ENCODE peak calls at places on chromosomes 3 and 15, in five cellular contexts. L is MG63, Z is HAP-1, U is astrocyte of the spinal cord, R is IMR-90. M is an unnamed sample.

GRCh38 chr15:100628746-100629145 is 26.4 kb downstream of the ASB7 start:
- DNase-seq in Z (no peak), U (no peak), R (no peak), L (no peak), M (peak; percentile 88)

GRCh38 chr3:45227131-45227819 is 1.2 kb upstream of the TMEM158 start:
- DNase-seq in Z (no peak), U (no peak), R (no peak), L (no peak), M (peak; percentile 72)

GRCh38 chr3:42159706-42160472 is 68.7 kb downstream of the TRAK1 start:
- DNase-seq in L (peak; percentile 17), U (no peak), R (no peak), Z (peak; percentile 76), M (no peak)

GRCh38 chr3:59386165-59386564 is 336.3 kb upstream of the CFAP20DC start:
- DNase-seq in L (no peak), U (no peak), R (no peak), Z (no peak), M (no peak)

GRCh38 chr3:99845335-99845734 is 27.7 kb downstream of the CMSS1 start:
- DNase-seq in L (no peak), Z (no peak), R (no peak), U (no peak), M (no peak)

GRCh38 chr3:196502775-196503181 is 790 bp downstream of the RNF168 start:
- DNase-seq in L (peak; percentile 84), U (peak; percentile 92), Z (peak; percentile 55), R (peak; percentile 92), M (peak; percentile 93)

GRCh38 chr3:152811974-152812760 is 22.8 kb upstream of the P2RY1 start:
- DNase-seq in U (no peak), Z (no peak), L (no peak), R (no peak), M (no peak)

GRCh38 chr3:19632099-19633074 is 301.6 kb downstream of the EFHB start:
- DNase-seq in Z (no peak), L (no peak), R (no peak), U (no peak), M (no peak)

GRCh38 chr15:70203981-70204560 is 106.4 kb upstream of the TLE3 start:
- DNase-seq in Z (no peak), L (peak; percentile 56), R (no peak), U (no peak), M (no peak)

GRCh38 chr3:129051776-129052400 is 8.7 kb upstream of the GP9 start:
- DNase-seq in Z (no peak), U (no peak), L (peak; percentile 67), R (no peak), M (peak; percentile 20)

GRCh38 chr3:71219744-71220638 is 363.5 kb downstream of the FOXP1 start:
- DNase-seq in Z (no peak), R (no peak), U (no peak), L (no peak), M (no peak)

GRCh38 chr3:30493912-30494311 is 112.5 kb upstream of the TGFBR2 start:
- DNase-seq in R (peak; percentile 77), Z (no peak), L (no peak), U (peak; percentile 72), M (peak; percentile 88)

GRCh38 chr3:136708339-136708985 is 43.7 kb downstream of the STAG1 start:
- DNase-seq in R (no peak), U (no peak), Z (no peak), L (no peak), M (no peak)

GRCh38 chr3:111786922-111787321 is 72.1 kb upstream of the PHLDB2 start:
- DNase-seq in R (no peak), L (no peak), Z (no peak), U (no peak), M (no peak)

GRCh38 chr3:89300519-89300918 is 193.1 kb downstream of the EPHA3 start:
- DNase-seq in R (no peak), Z (no peak), L (no peak), U (peak; percentile 36), M (no peak)

GRCh38 chr3:138971766-138972320 is 24.8 kb downstream of the FOXL2NB start:
- DNase-seq in Z (no peak), L (no peak), R (no peak), U (no peak), M (no peak)

GRCh38 chr3:169931747-169932520 is 20.6 kb downstream of the SAMD7 start:
- DNase-seq in L (no peak), U (no peak), R (no peak), Z (no peak), M (no peak)

GRCh38 chr3:71254658-71255057 is 328.9 kb downstream of the FOXP1 start:
- DNase-seq in R (peak; percentile 63), U (no peak), L (no peak), Z (no peak), M (peak; percentile 89)

GRCh38 chr3:136350132-136350531 is 100.0 kb downstream of the PCCB start:
- DNase-seq in R (peak; percentile 98), L (peak; percentile 63), U (peak; percentile 92), Z (no peak), M (peak; percentile 96)

GRCh38 chr15:42704492-42704926 is 32.4 kb downstream of the CDAN1 start:
- DNase-seq in U (peak; percentile 60), R (peak; percentile 73), Z (peak; percentile 79), L (peak; percentile 34), M (peak; percentile 78)

GRCh38 chr3:77191640-77192039 is 151.7 kb downstream of the ROBO2 start:
- DNase-seq in Z (peak; percentile 73), L (no peak), U (no peak), R (no peak), M (no peak)

GRCh38 chr3:163622384-163622783 is 1455.9 kb downstream of the SI start:
- DNase-seq in R (no peak), Z (peak; percentile 22), L (no peak), U (no peak), M (no peak)

GRCh38 chr15:100714749-100715342 is 112.5 kb downstream of the ASB7 start:
- DNase-seq in Z (no peak), R (no peak), U (no peak), L (peak; percentile 69), M (no peak)

GRCh38 chr3:50189274-50189673 is 2.1 kb upstream of the GNAT1 start:
- DNase-seq in L (peak; percentile 72), R (peak; percentile 79), U (peak; percentile 79), Z (peak; percentile 73), M (peak; percentile 90)

GRCh38 chr3:183188895-183189462 is 26.4 kb upstream of the LAMP3 start:
- DNase-seq in L (no peak), U (peak; percentile 23), Z (peak; percentile 68), R (no peak), M (no peak)

GRCh38 chr3:27939940-27940339 is 217.8 kb upstream of the EOMES start:
- DNase-seq in R (peak; percentile 21), U (peak; percentile 28), Z (no peak), L (peak; percentile 5), M (peak; percentile 20)

GRCh38 chr3:133948996-133949395 is 53.3 kb upstream of the RAB6B start:
- DNase-seq in U (no peak), L (no peak), R (no peak), Z (no peak), M (no peak)

GRCh38 chr3:133792171-133792763 is 13.3 kb upstream of the SRPRB start:
- DNase-seq in R (peak; percentile 5), U (peak; percentile 16), L (no peak), Z (no peak), M (peak; percentile 7)

GRCh38 chr3:193869221-193870201 is 266.4 kb upstream of the HES1 start:
- DNase-seq in U (peak; percentile 95), L (peak; percentile 95), R (peak; percentile 91), Z (no peak), M (peak; percentile 52)

GRCh38 chr3:144363856-144364255 is 392.2 kb downstream of the DIPK2A start:
- DNase-seq in Z (no peak), R (no peak), L (no peak), U (no peak), M (no peak)

GRCh38 chr3:176395269-176395668 is 802.0 kb downstream of the TBL1XR1 start:
- DNase-seq in R (peak; percentile 21), U (no peak), L (no peak), Z (no peak), M (no peak)

GRCh38 chr3:156847746-156848339 is 21.7 kb downstream of the LEKR1 start:
- DNase-seq in U (no peak), Z (no peak), L (no peak), R (no peak), M (peak; percentile 51)

GRCh38 chr3:99084825-99085224 is 183.3 kb upstream of the DCBLD2 start:
- DNase-seq in R (no peak), Z (no peak), L (no peak), U (peak; percentile 13), M (no peak)

GRCh38 chr15:37794947-37795346 is 139.5 kb upstream of the TMCO5A start:
- DNase-seq in L (no peak), U (no peak), R (no peak), Z (no peak), M (no peak)
- H3K4me3 ChIP-seq in L (no peak overlapping the region), U (no peak overlapping the region), R (no peak overlapping the region), Z (no peak overlapping the region), M (no peak overlapping the region)

DNA sequence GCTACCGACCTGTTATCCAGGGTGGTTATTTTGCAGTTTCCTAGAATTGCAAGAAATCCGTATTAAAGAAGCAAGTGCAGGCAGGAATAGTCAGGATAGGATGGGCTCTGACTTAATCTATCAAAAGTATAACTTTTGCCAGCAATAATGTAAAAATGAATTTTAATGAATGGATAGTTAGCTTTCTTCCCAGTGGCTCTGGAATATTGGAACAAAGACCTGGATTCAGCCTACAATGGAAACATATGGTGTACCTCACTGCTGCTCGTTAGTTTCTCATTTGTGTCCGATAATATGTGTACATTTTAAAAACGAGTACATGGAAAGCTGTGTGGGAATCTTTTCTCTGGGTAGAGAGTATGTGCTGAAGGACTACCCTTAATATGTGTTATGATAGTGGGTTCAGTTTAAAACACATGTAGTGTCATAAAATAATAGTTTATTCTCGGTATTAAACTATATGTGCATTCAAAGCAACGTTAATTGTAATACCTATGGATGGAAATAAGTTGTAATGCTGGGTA is 805 bp downstream of the SERPINI1 start:
- DNase-seq in Z (no peak), L (no peak), U (no peak), R (no peak), M (no peak)
- H3K4me3 ChIP-seq in Z (peak overlapping the region; percentile 97), L (peak overlapping the region; percentile 81), U (peak overlapping the region; percentile 96), R (peak overlapping the region; percentile 57), M (peak overlapping the region; percentile 95)

DNA sequence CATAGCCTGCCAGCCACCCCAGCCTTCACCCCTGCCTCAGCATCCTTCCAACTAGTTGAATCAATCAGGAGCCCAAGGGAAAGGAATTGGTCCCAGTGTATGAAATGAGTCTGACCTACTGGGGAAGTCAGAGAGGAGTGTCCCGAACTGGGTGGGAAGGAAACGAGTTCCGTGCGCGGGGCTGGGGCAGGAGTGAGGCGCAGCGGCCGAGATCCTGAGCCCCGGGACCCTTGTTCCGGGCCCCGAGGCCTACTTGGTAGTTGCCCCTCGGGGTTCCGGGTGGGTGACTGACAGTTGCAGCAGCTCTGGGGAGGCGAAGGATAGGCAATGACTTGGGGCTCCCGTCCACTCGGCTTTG is 1.1 kb upstream of the PLCL2 start:
- DNase-seq in Z (peak; percentile 48), L (no peak), R (no peak), U (no peak), M (no peak)
- H3K4me3 ChIP-seq in Z (peak overlapping the region; percentile 69), L (no peak overlapping the region), R (no peak overlapping the region), U (peak overlapping the region; percentile 69), M (peak overlapping the region; percentile 90)

DNA sequence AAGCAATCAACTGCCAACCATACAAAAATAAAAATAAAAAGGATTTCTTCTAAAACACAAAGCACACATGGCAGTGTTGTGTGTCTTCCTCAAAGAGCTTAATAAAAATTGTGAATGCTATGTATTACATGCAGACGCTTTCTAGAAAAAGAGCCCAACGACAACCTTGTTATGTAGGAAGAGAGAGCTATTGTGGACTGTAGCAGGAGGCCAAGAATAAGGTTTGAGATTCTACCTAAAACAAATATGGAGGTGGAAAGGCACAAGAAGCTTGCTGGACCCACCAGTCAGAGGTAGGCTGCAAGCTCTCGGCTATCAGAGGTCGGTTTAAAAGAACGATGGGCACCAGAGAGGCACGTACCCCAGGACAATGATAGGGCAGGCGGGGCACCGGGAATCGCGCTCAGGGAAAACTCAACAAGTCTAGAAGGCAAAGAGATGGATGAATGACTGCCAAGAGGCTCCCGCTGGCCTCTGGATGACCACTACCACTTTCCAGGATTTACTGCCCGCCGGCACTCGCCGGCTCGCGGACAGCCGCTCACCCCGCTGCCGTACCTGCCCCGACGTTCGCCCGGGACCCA is 1.1 kb downstream of the HDGFL3 start:
- DNase-seq in U (peak; percentile 38), Z (peak; percentile 53), L (no peak), R (no peak), M (peak; percentile 21)
- H3K4me3 ChIP-seq in U (peak overlapping the region; percentile 87), Z (peak overlapping the region; percentile 70), L (peak overlapping the region; percentile 78), R (peak overlapping the region; percentile 97), M (peak overlapping the region; percentile 71)